ENCODE peak calls at places on chromosomes 3 and 15, in four cellular contexts. S is A673, D is adrenal gland, R is neuronal stem cell. J is an unnamed sample.

GRCh38 chr15:75659928-75660645 is 12.4 kb downstream of the SNX33 start:
- DNase-seq in S (no peak), D (no peak), R (no peak), J (no peak)

GRCh38 chr3:170321326-170322034 is 36.0 kb upstream of the SKIL start:
- DNase-seq in S (no peak), D (no peak), R (no peak), J (no peak)

GRCh38 chr3:53941174-53941573 is 49.5 kb upstream of the SELENOK start:
- DNase-seq in S (peak; percentile 53), D (no peak), R (no peak), J (peak; percentile 26)

GRCh38 chr15:66766282-66767228 is 64.5 kb downstream of the SMAD6 start:
- DNase-seq in S (no peak), D (no peak), R (no peak), J (peak; percentile 55)

GRCh38 chr3:113079532-113079931 is 88.7 kb downstream of the GTPBP8 start:
- DNase-seq in S (no peak), D (no peak), R (no peak), J (no peak)

GRCh38 chr3:21216598-21216997 is 534.4 kb downstream of the ZNF385D start:
- DNase-seq in S (no peak), D (no peak), R (no peak), J (no peak)

GRCh38 chr15:75036269-75036668 is 12.9 kb downstream of the PPCDC start:
- DNase-seq in S (no peak), D (no peak), R (no peak), J (no peak)

GRCh38 chr3:108089544-108089943 is 1.3 kb downstream of the CD47 start:
- DNase-seq in S (no peak), D (no peak), R (no peak), J (no peak)

GRCh38 chr15:95394186-95395067 is 936.1 kb upstream of the NR2F2 start:
- DNase-seq in S (no peak), D (no peak), R (no peak), J (no peak)

GRCh38 chr3:139388961-139389551 is 391 bp downstream of the COPB2 start:
- DNase-seq in S (peak; percentile 46), D (no peak), R (peak; percentile 2), J (no peak)

GRCh38 chr3:25781758-25782594 is 1.3 kb downstream of the NGLY1 start:
- DNase-seq in S (no peak), D (no peak), R (no peak), J (no peak)

GRCh38 chr15:101305820-101306255 is 10.8 kb upstream of the SNRPA1 start:
- DNase-seq in S (no peak), D (no peak), R (no peak), J (no peak)

GRCh38 chr3:37130984-37131975 is 43.1 kb downstream of the LRRFIP2 start:
- DNase-seq in S (peak; percentile 87), D (no peak), R (no peak), J (no peak)

GRCh38 chr3:114452176-114452744 is 158.4 kb downstream of the TIGIT start:
- DNase-seq in S (no peak), D (no peak), R (no peak), J (no peak)

GRCh38 chr3:75687323-75687722 is 23.2 kb downstream of the FRG2C start:
- DNase-seq in S (no peak), D (no peak), R (no peak), J (no peak)

GRCh38 chr3:189267981-189268613 is 96.3 kb downstream of the TPRG1 start:
- DNase-seq in S (peak; percentile 71), D (no peak), R (no peak), J (peak; percentile 92)

GRCh38 chr3:126568776-126569342 is 10.1 kb upstream of the C3orf22 start:
- DNase-seq in S (no peak), D (no peak), R (no peak), J (no peak)

GRCh38 chr15:89680282-89680873 is 1.2 kb upstream of the PLIN1 start:
- DNase-seq in S (no peak), D (peak; percentile 74), R (no peak), J (peak; percentile 87)

GRCh38 chr3:107899996-107900651 is 190.7 kb downstream of the CD47 start:
- DNase-seq in S (no peak), D (no peak), R (no peak), J (no peak)

GRCh38 chr3:108131795-108132134 is 40.9 kb upstream of the CD47 start:
- DNase-seq in S (no peak), D (no peak), R (no peak), J (no peak)

GRCh38 chr15:43218908-43219706 is 1.7 kb downstream of the EPB42 start:
- DNase-seq in S (peak; percentile 43), D (no peak), R (peak; percentile 44), J (peak; percentile 39)

GRCh38 chr3:120089089-120089488 is 5.2 kb downstream of the GSK3B start:
- DNase-seq in S (no peak), D (no peak), R (no peak), J (no peak)

GRCh38 chr3:135007622-135008021 is 212.6 kb downstream of the EPHB1 start:
- DNase-seq in S (no peak), D (no peak), R (no peak), J (no peak)

GRCh38 chr15:62932436-62932835 is 110.1 kb upstream of the TPM1 start:
- DNase-seq in S (no peak), D (no peak), R (no peak), J (no peak)

GRCh38 chr3:111954228-111954990 is 24.4 kb upstream of the ABHD10 start:
- DNase-seq in S (peak; percentile 91), D (no peak), R (no peak), J (peak; percentile 53)

GRCh38 chr3:198032445-198032936 is 72.5 kb downstream of the LMLN start:
- DNase-seq in S (no peak), D (no peak), R (no peak), J (no peak)

GRCh38 chr3:54530091-54530490 is 397.8 kb downstream of the LRTM1 start:
- DNase-seq in S (no peak), D (no peak), R (no peak), J (no peak)

DNA sequence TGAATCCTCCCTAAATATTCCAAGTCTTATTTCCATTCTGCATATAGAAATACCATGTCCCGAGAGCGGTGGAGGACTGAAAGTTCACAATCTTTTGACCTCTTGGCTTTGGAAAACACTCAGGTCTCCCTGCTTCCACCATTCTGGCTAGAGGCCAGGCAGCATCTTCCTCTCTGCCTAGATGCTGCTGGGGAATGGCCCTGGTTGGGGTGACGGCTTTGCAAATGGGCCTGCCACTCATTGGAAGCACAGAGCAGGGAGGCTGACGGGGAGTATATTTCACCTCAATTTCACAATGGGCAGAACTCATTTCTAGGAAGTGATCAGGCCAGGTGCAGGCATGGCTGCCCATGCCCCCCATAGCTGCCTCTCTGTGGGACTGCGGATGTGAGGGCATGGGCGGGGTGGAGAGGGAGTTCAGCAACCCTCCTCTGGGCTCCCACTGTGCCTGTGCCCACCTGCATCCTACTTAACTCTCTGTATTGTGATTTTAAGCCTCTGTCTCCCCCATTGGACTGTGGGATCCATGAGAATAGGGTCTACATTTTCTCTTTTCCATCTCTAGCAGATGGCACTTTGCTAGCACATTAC is 194.1 kb downstream of the CHST2 start:
- DNase-seq in S (no peak), D (no peak), R (no peak), J (no peak)
- H3K4me3 ChIP-seq in S (no peak overlapping the region), D (no peak overlapping the region), R (no peak overlapping the region), J (no peak overlapping the region)

GRCh38 chr3:69741057-69741830 is 2.0 kb downstream of the MITF start:
- DNase-seq in S (no peak), D (no peak), R (no peak), J (no peak)
- H3K36me3 ChIP-seq in S (no peaks in the 10 kb centered on the region), D (no peaks in the 10 kb centered on the region), R (no peaks in the 10 kb centered on the region), J (no peaks in the 10 kb centered on the region)

DNA sequence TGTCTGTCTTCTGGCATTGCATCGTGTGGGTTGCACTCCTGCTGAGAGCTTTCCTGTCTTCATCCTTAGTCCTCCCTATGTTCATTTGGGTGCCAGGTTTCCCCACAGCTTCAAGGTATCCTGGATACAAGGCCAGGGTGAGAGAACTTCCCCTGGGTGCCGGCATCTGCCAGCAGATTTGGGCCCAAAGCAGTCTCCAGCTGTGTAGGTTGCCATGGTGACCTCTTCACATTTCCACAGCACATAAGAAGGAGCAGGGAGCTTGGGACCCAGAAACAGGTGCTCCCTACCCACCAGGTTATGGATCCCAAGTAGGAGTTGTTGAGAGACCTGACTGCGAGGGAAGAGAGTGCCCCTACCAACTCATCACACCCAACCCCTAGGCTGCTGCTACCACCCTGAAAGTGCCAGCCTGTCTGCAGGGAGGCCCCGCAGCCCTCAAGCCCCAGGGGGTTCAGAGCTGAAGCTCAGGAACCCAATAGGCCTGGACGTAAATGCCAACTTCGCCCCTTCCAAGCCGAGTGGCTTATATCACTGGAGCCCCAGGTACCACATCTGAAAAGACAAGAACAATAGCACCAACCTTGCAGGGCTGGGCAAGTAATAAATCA is 19.9 kb downstream of the TTC21A start:
- DNase-seq in S (no peak), D (no peak), R (no peak), J (no peak)
- H3K4me3 ChIP-seq in S (no peak overlapping the region), D (no peak overlapping the region), R (no peak overlapping the region), J (no peak overlapping the region)

DNA sequence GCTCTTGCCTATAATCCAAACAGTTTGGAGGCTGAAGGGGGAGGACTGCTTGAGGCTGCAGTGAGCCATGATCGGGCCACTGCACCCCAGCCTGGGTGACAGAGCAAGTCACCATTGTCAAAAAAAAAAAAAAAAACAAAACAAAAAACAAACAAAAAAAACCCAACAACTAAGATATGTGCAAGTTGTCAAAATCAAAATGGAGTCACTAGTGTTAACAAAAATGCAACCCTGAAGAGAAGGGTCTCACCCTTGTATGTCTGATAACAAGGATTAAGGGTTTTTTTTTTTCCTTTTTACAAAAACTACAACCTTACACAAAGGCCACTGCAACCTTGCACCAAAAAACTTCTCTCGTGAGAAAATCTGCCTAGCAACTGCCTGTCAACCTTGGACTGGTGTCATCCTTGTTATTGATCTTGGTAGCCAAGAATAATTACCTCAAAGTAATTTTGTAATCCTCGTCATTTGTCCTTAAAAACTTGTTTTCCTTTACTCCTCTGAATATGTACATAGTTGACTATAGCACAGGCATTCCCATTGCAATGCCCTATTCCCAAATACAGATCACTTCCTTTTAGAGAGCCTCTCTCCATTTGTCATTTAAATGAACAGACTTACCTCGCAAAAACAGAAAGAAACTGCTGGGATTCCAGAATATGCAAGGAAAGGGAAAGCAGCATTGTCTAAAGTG is 24.1 kb downstream of the TFRC start:
- DNase-seq in S (no peak), D (no peak), R (no peak), J (no peak)
- H3K36me3 ChIP-seq in S (peaks cover 95% of the 10 kb centered on the region), D (no peaks in the 10 kb centered on the region), R (peaks cover 95% of the 10 kb centered on the region), J (peaks cover 90% of the 10 kb centered on the region)

DNA sequence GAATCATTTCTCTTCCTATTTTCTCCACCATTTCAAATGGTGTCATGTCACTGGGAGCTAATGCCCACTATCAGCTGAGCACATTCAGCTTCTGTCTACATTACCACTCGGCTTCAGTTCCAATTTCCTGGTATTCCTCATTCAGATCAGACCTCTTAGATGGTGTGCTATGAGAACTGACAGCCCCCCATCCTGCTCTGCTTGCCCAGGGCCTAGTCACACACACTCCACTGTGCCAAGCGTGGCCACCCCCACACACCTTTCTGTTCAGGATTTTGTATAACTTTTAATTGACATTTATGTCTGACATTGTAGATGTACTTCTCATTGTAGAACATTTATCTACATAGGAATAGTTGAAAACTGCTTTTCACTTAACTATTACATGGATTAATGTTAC is 146.8 kb downstream of the CDIN1 start:
- DNase-seq in S (no peak), D (no peak), R (no peak), J (no peak)
- H3K4me3 ChIP-seq in S (no peak overlapping the region), D (no peak overlapping the region), R (no peak overlapping the region), J (no peak overlapping the region)

J was measured in MG63.